ENCODE peak calls at places on chromosomes 16 and 17, in five cellular contexts. R is H54, C is GM23338, E is dermis blood vessel endothelial cell, U is progenitor cell of endocrine pancreas. F is an unnamed sample.

GRCh38 chr17:60630352-60630751 is 30.4 kb downstream of the PPM1D start:
- DNase-seq in R (no peak), C (no peak), E (peak; percentile 81), U (no peak), F (no peak)

GRCh38 chr16:1812732-1813163 is 13.9 kb downstream of the HAGH start:
- DNase-seq in R (no peak), C (peak; percentile 78), E (peak; percentile 85), U (no peak), F (no peak)

GRCh38 chr16:11203111-11203623 is 52.8 kb downstream of the SOCS1 start:
- DNase-seq in R (no peak), C (no peak), E (no peak), U (no peak), F (no peak)

GRCh38 chr16:27991876-27992275 is 71.6 kb downstream of the GSG1L start:
- DNase-seq in R (no peak), C (no peak), E (no peak), U (no peak), F (no peak)

GRCh38 chr16:535446-536405 is 8.2 kb downstream of the CAPN15 start:
- DNase-seq in R (peak; percentile 99), C (no peak), E (no peak), U (no peak), F (peak; percentile 93)

GRCh38 chr17:45052052-45052772 is 780 bp upstream of the DCAKD start:
- DNase-seq in R (no peak), C (peak; percentile 52), E (peak; percentile 67), U (peak; percentile 33), F (no peak)

GRCh38 chr17:47652570-47652969 is 2.9 kb downstream of the KPNB1 start:
- DNase-seq in R (no peak), C (no peak), E (peak; percentile 47), U (no peak), F (no peak)

GRCh38 chr16:29898786-29899515 is 399 bp downstream of the SEZ6L2 start:
- DNase-seq in R (peak; percentile 76), C (peak; percentile 86), E (no peak), U (no peak), F (no peak)

GRCh38 chr16:10280262-10281170 is 98.3 kb upstream of the GRIN2A start:
- DNase-seq in R (no peak), C (no peak), E (no peak), U (no peak), F (no peak)

GRCh38 chr17:50708050-50709000 is 611 bp upstream of the ANKRD40 start:
- DNase-seq in R (no peak), C (no peak), E (peak; percentile 37), U (no peak), F (no peak)

GRCh38 chr17:14875557-14876412 is 389.3 kb downstream of the PMP22 start:
- DNase-seq in R (no peak), C (no peak), E (no peak), U (no peak), F (no peak)

GRCh38 chr17:40582328-40582901 is 17.1 kb upstream of the CCR7 start:
- DNase-seq in R (no peak), C (peak; percentile 18), E (peak; percentile 98), U (no peak), F (no peak)

GRCh38 chr16:83441523-83441922 is 366.3 kb upstream of the HSBP1 start:
- DNase-seq in R (no peak), C (no peak), E (peak; percentile 45), U (no peak), F (no peak)

GRCh38 chr17:50214986-50215730 is 13.7 kb upstream of the COL1A1 start:
- DNase-seq in R (no peak), C (no peak), E (no peak), U (no peak), F (no peak)

GRCh38 chr17:79223471-79223870 is 148.8 kb downstream of the ENGASE start:
- DNase-seq in R (no peak), C (no peak), E (no peak), U (no peak), F (no peak)

GRCh38 chr17:76726766-76727718 is at the start of gene METTL23:
- DNase-seq in R (no peak), C (peak; percentile 76), E (peak; percentile 89), U (peak; percentile 70), F (peak; percentile 81)

GRCh38 chr17:7315570-7316243 is 547 bp upstream of the GPS2 start:
- DNase-seq in R (no peak), C (no peak), E (no peak), U (no peak), F (no peak)

GRCh38 chr17:27081002-27081638 is 212.8 kb upstream of the WSB1 start:
- DNase-seq in R (no peak), C (no peak), E (no peak), U (no peak), F (no peak)

F was measured in T1000.